ENCODE peak calls at places on chromosomes 12 and 14, in nine cellular contexts. One of them, this sample, is unnamed.

GRCh38 chr14:71532790-71533189 is 399.4 kb upstream of the RGS6 start:
- DNase-seq in NCI-H2029: no peak
- DNase-seq in fibroblast of pulmonary artery: no peak
- DNase-seq in stimulated activated CD8-positive, alpha-beta memory T cell treated with anti-CD3 and anti-CD28 coated beads, Interleukin-15, amount 100 ng/mL, for 4 hours: no peak
- DNase-seq in posterior cingulate gyrus: no peak
- DNase-seq in activated T-cell treated with anti-CD3 and anti-CD28 coated beads for 1 hour: no peak
- DNase-seq in HS-5: no peak
- DNase-seq in glutamatergic neuron: no peak
- DNase-seq in LoVo: no peak
- DNase-seq in this sample: no peak

GRCh38 chr12:92953747-92954146 is 24.7 kb upstream of the EEA1 start:
- DNase-seq in NCI-H2029: no peak
- DNase-seq in fibroblast of pulmonary artery: no peak
- DNase-seq in stimulated activated CD8-positive, alpha-beta memory T cell treated with anti-CD3 and anti-CD28 coated beads, Interleukin-15, amount 100 ng/mL, for 4 hours: no peak
- DNase-seq in posterior cingulate gyrus: no peak
- DNase-seq in activated T-cell treated with anti-CD3 and anti-CD28 coated beads for 1 hour: no peak
- DNase-seq in HS-5: no peak
- DNase-seq in glutamatergic neuron: no peak
- DNase-seq in LoVo: no peak
- DNase-seq in this sample: no peak

GRCh38 chr14:74634964-74635363 is 22.9 kb upstream of the LTBP2 start:
- DNase-seq in NCI-H2029: no peak
- DNase-seq in fibroblast of pulmonary artery: no peak
- DNase-seq in stimulated activated CD8-positive, alpha-beta memory T cell treated with anti-CD3 and anti-CD28 coated beads, Interleukin-15, amount 100 ng/mL, for 4 hours: no peak
- DNase-seq in posterior cingulate gyrus: no peak
- DNase-seq in activated T-cell treated with anti-CD3 and anti-CD28 coated beads for 1 hour: no peak
- DNase-seq in HS-5: no peak
- DNase-seq in glutamatergic neuron: no peak
- DNase-seq in LoVo: no peak
- DNase-seq in this sample: no peak

GRCh38 chr12:7241404-7242005 is 52.0 kb downstream of the PEX5 start:
- DNase-seq in NCI-H2029: no peak
- DNase-seq in fibroblast of pulmonary artery: peak; percentile 3
- DNase-seq in stimulated activated CD8-positive, alpha-beta memory T cell treated with anti-CD3 and anti-CD28 coated beads, Interleukin-15, amount 100 ng/mL, for 4 hours: no peak
- DNase-seq in posterior cingulate gyrus: no peak
- DNase-seq in activated T-cell treated with anti-CD3 and anti-CD28 coated beads for 1 hour: no peak
- DNase-seq in HS-5: peak; percentile 81
- DNase-seq in glutamatergic neuron: no peak
- DNase-seq in LoVo: no peak
- DNase-seq in this sample: no peak

GRCh38 chr12:89544027-89544426 is 18.2 kb upstream of the POC1B start:
- DNase-seq in NCI-H2029: no peak
- DNase-seq in fibroblast of pulmonary artery: no peak
- DNase-seq in stimulated activated CD8-positive, alpha-beta memory T cell treated with anti-CD3 and anti-CD28 coated beads, Interleukin-15, amount 100 ng/mL, for 4 hours: no peak
- DNase-seq in posterior cingulate gyrus: no peak
- DNase-seq in activated T-cell treated with anti-CD3 and anti-CD28 coated beads for 1 hour: no peak
- DNase-seq in HS-5: no peak
- DNase-seq in glutamatergic neuron: no peak
- DNase-seq in LoVo: no peak
- DNase-seq in this sample: no peak

GRCh38 chr12:95643251-95643650 is 92.0 kb upstream of the USP44 start:
- DNase-seq in NCI-H2029: no peak
- DNase-seq in fibroblast of pulmonary artery: no peak
- DNase-seq in stimulated activated CD8-positive, alpha-beta memory T cell treated with anti-CD3 and anti-CD28 coated beads, Interleukin-15, amount 100 ng/mL, for 4 hours: no peak
- DNase-seq in posterior cingulate gyrus: no peak
- DNase-seq in activated T-cell treated with anti-CD3 and anti-CD28 coated beads for 1 hour: no peak
- DNase-seq in HS-5: no peak
- DNase-seq in glutamatergic neuron: no peak
- DNase-seq in LoVo: no peak
- DNase-seq in this sample: no peak

GRCh38 chr12:76266797-76267196 is 81.4 kb downstream of the BBS10 start:
- DNase-seq in NCI-H2029: peak; percentile 1
- DNase-seq in fibroblast of pulmonary artery: peak; percentile 70
- DNase-seq in stimulated activated CD8-positive, alpha-beta memory T cell treated with anti-CD3 and anti-CD28 coated beads, Interleukin-15, amount 100 ng/mL, for 4 hours: no peak
- DNase-seq in posterior cingulate gyrus: no peak
- DNase-seq in activated T-cell treated with anti-CD3 and anti-CD28 coated beads for 1 hour: no peak
- DNase-seq in HS-5: peak; percentile 71
- DNase-seq in glutamatergic neuron: no peak
- DNase-seq in LoVo: peak; percentile 11
- DNase-seq in this sample: no peak

GRCh38 chr12:20865873-20866272 is 55.4 kb downstream of the SLCO1B3 start:
- DNase-seq in NCI-H2029: no peak
- DNase-seq in fibroblast of pulmonary artery: peak; percentile 22
- DNase-seq in stimulated activated CD8-positive, alpha-beta memory T cell treated with anti-CD3 and anti-CD28 coated beads, Interleukin-15, amount 100 ng/mL, for 4 hours: no peak
- DNase-seq in posterior cingulate gyrus: no peak
- DNase-seq in activated T-cell treated with anti-CD3 and anti-CD28 coated beads for 1 hour: no peak
- DNase-seq in HS-5: peak; percentile 36
- DNase-seq in glutamatergic neuron: no peak
- DNase-seq in LoVo: no peak
- DNase-seq in this sample: no peak

GRCh38 chr12:50186667-50187066 is 19.5 kb upstream of the CERS5 start:
- DNase-seq in NCI-H2029: no peak
- DNase-seq in fibroblast of pulmonary artery: no peak
- DNase-seq in stimulated activated CD8-positive, alpha-beta memory T cell treated with anti-CD3 and anti-CD28 coated beads, Interleukin-15, amount 100 ng/mL, for 4 hours: no peak
- DNase-seq in posterior cingulate gyrus: no peak
- DNase-seq in activated T-cell treated with anti-CD3 and anti-CD28 coated beads for 1 hour: no peak
- DNase-seq in HS-5: no peak
- DNase-seq in glutamatergic neuron: no peak
- DNase-seq in LoVo: no peak
- DNase-seq in this sample: no peak

GRCh38 chr12:117968826-117969659 is at the start of gene KSR2:
- DNase-seq in NCI-H2029: peak; percentile 96
- DNase-seq in fibroblast of pulmonary artery: peak; percentile 3
- DNase-seq in stimulated activated CD8-positive, alpha-beta memory T cell treated with anti-CD3 and anti-CD28 coated beads, Interleukin-15, amount 100 ng/mL, for 4 hours: peak; percentile 14
- DNase-seq in posterior cingulate gyrus: peak; percentile 93
- DNase-seq in activated T-cell treated with anti-CD3 and anti-CD28 coated beads for 1 hour: peak; percentile 9
- DNase-seq in HS-5: no peak
- DNase-seq in glutamatergic neuron: peak; percentile 92
- DNase-seq in LoVo: peak; percentile 90
- DNase-seq in this sample: peak; percentile 81

GRCh38 chr14:90796319-90796718 is 19.9 kb downstream of the TTC7B start:
- DNase-seq in NCI-H2029: no peak
- DNase-seq in fibroblast of pulmonary artery: no peak
- DNase-seq in stimulated activated CD8-positive, alpha-beta memory T cell treated with anti-CD3 and anti-CD28 coated beads, Interleukin-15, amount 100 ng/mL, for 4 hours: no peak
- DNase-seq in posterior cingulate gyrus: peak; percentile 58
- DNase-seq in activated T-cell treated with anti-CD3 and anti-CD28 coated beads for 1 hour: no peak
- DNase-seq in HS-5: no peak
- DNase-seq in glutamatergic neuron: no peak
- DNase-seq in LoVo: no peak
- DNase-seq in this sample: no peak

GRCh38 chr12:59742831-59743230 is 147.0 kb downstream of the SLC16A7 start:
- DNase-seq in NCI-H2029: no peak
- DNase-seq in fibroblast of pulmonary artery: no peak
- DNase-seq in stimulated activated CD8-positive, alpha-beta memory T cell treated with anti-CD3 and anti-CD28 coated beads, Interleukin-15, amount 100 ng/mL, for 4 hours: no peak
- DNase-seq in posterior cingulate gyrus: no peak
- DNase-seq in activated T-cell treated with anti-CD3 and anti-CD28 coated beads for 1 hour: no peak
- DNase-seq in HS-5: peak; percentile 47
- DNase-seq in glutamatergic neuron: no peak
- DNase-seq in LoVo: no peak
- DNase-seq in this sample: no peak